ENCODE peak calls at places on chromosomes 12 and 14, in nine cellular contexts. One of them, this sample, is unnamed.

GRCh38 chr14:54697806-54698205 is 130.9 kb downstream of the SAMD4A start:
- DNase-seq in EH: no peak
- DNase-seq in NCI-H2081: no peak
- DNase-seq in colonic mucosa: no peak
- DNase-seq in cardiac fibroblast: no peak
- DNase-seq in activated effector memory CD4-positive, alpha-beta T cell treated with Interleukin-2 at 50 U/mL for 16 hours: no peak
- DNase-seq in AG04450: no peak
- DNase-seq in NCI-H2029: no peak
- DNase-seq in iPS-NIHi11: no peak
- DNase-seq in this sample: no peak

GRCh38 chr12:71014180-71014785 is 93.7 kb upstream of the PTPRR start:
- DNase-seq in iPS-NIHi11: no peak
- DNase-seq in AG04450: no peak
- DNase-seq in colonic mucosa: no peak
- DNase-seq in activated effector memory CD4-positive, alpha-beta T cell treated with Interleukin-2 at 50 U/mL for 16 hours: no peak
- DNase-seq in NCI-H2029: no peak
- DNase-seq in NCI-H2081: peak; percentile 3
- DNase-seq in EH: no peak
- DNase-seq in cardiac fibroblast: peak; percentile 87
- DNase-seq in this sample: peak; percentile 37

GRCh38 chr12:50751921-50752721 is 11.8 kb upstream of the ATF1 start:
- DNase-seq in NCI-H2029: no peak
- DNase-seq in activated effector memory CD4-positive, alpha-beta T cell treated with Interleukin-2 at 50 U/mL for 16 hours: no peak
- DNase-seq in EH: peak; percentile 19
- DNase-seq in AG04450: no peak
- DNase-seq in iPS-NIHi11: peak; percentile 5
- DNase-seq in NCI-H2081: no peak
- DNase-seq in cardiac fibroblast: peak; percentile 29
- DNase-seq in colonic mucosa: no peak
- DNase-seq in this sample: no peak

GRCh38 chr14:68153275-68153674 is 333.7 kb downstream of the RAD51B start:
- DNase-seq in AG04450: no peak
- DNase-seq in NCI-H2081: no peak
- DNase-seq in NCI-H2029: no peak
- DNase-seq in iPS-NIHi11: no peak
- DNase-seq in EH: no peak
- DNase-seq in colonic mucosa: no peak
- DNase-seq in activated effector memory CD4-positive, alpha-beta T cell treated with Interleukin-2 at 50 U/mL for 16 hours: no peak
- DNase-seq in cardiac fibroblast: no peak
- DNase-seq in this sample: no peak

GRCh38 chr14:75578786-75579781 is 664 bp downstream of the FLVCR2 start:
- DNase-seq in NCI-H2081: no peak
- DNase-seq in NCI-H2029: no peak
- DNase-seq in colonic mucosa: peak; percentile 64
- DNase-seq in cardiac fibroblast: peak; percentile 70
- DNase-seq in iPS-NIHi11: peak; percentile 53
- DNase-seq in AG04450: no peak
- DNase-seq in EH: peak; percentile 67
- DNase-seq in activated effector memory CD4-positive, alpha-beta T cell treated with Interleukin-2 at 50 U/mL for 16 hours: no peak
- DNase-seq in this sample: peak; percentile 60

GRCh38 chr14:36773136-36773540 is 111.5 kb downstream of the PAX9 start:
- DNase-seq in AG04450: no peak
- DNase-seq in colonic mucosa: no peak
- DNase-seq in NCI-H2081: no peak
- DNase-seq in EH: peak; percentile 41
- DNase-seq in NCI-H2029: peak; percentile 56
- DNase-seq in cardiac fibroblast: peak; percentile 47
- DNase-seq in activated effector memory CD4-positive, alpha-beta T cell treated with Interleukin-2 at 50 U/mL for 16 hours: no peak
- DNase-seq in iPS-NIHi11: peak; percentile 18
- DNase-seq in this sample: peak; percentile 30

GRCh38 chr14:58744951-58745350 is 107.2 kb downstream of the DACT1 start:
- DNase-seq in EH: no peak
- DNase-seq in AG04450: no peak
- DNase-seq in NCI-H2029: no peak
- DNase-seq in iPS-NIHi11: no peak
- DNase-seq in NCI-H2081: no peak
- DNase-seq in activated effector memory CD4-positive, alpha-beta T cell treated with Interleukin-2 at 50 U/mL for 16 hours: no peak
- DNase-seq in colonic mucosa: no peak
- DNase-seq in cardiac fibroblast: no peak
- DNase-seq in this sample: no peak

GRCh38 chr12:59030415-59030814 is 110.1 kb upstream of the LRIG3 start:
- DNase-seq in iPS-NIHi11: no peak
- DNase-seq in NCI-H2029: peak; percentile 20
- DNase-seq in cardiac fibroblast: no peak
- DNase-seq in NCI-H2081: no peak
- DNase-seq in activated effector memory CD4-positive, alpha-beta T cell treated with Interleukin-2 at 50 U/mL for 16 hours: no peak
- DNase-seq in colonic mucosa: peak; percentile 89
- DNase-seq in AG04450: no peak
- DNase-seq in EH: no peak
- DNase-seq in this sample: no peak

GRCh38 chr12:79690606-79691298 is at the start of gene PAWR:
- DNase-seq in EH: peak; percentile 77
- DNase-seq in iPS-NIHi11: peak; percentile 92
- DNase-seq in NCI-H2029: peak; percentile 83
- DNase-seq in colonic mucosa: peak; percentile 88
- DNase-seq in AG04450: no peak
- DNase-seq in cardiac fibroblast: peak; percentile 67
- DNase-seq in activated effector memory CD4-positive, alpha-beta T cell treated with Interleukin-2 at 50 U/mL for 16 hours: no peak
- DNase-seq in NCI-H2081: peak; percentile 88
- DNase-seq in this sample: peak; percentile 57

This sample was measured in AG08395.